ENCODE peak calls at places on chromosome 1, in ten cellular contexts. One of them, this sample, is unnamed.

GRCh38 chr1:204224655-204225054 is 10.9 kb upstream of the GOLT1A start:
- DNase-seq in cardiac muscle cell: no peak
- DNase-seq in H1: no peak
- DNase-seq in A673: no peak
- DNase-seq in neural progenitor cell: no peak
- DNase-seq in esophagus squamous epithelium: no peak
- DNase-seq in CD4-positive, alpha-beta memory T cell: no peak
- DNase-seq in K562: no peak
- DNase-seq in psoas muscle: no peak
- DNase-seq in body of pancreas: no peak
- DNase-seq in this sample: no peak

GRCh38 chr1:9426291-9426711 is 113.0 kb upstream of the SLC25A33 start:
- DNase-seq in CD4-positive, alpha-beta memory T cell: peak; percentile 84
- DNase-seq in K562: no peak
- DNase-seq in psoas muscle: no peak
- DNase-seq in A673: no peak
- DNase-seq in esophagus squamous epithelium: peak; percentile 37
- DNase-seq in neural progenitor cell: no peak
- DNase-seq in H1: no peak
- DNase-seq in body of pancreas: no peak
- DNase-seq in cardiac muscle cell: peak; percentile 22
- DNase-seq in this sample: no peak

GRCh38 chr1:157978547-157979403 is 14.7 kb upstream of the KIRREL1 start:
- DNase-seq in cardiac muscle cell: peak; percentile 23
- DNase-seq in H1: no peak
- DNase-seq in A673: no peak
- DNase-seq in esophagus squamous epithelium: no peak
- DNase-seq in body of pancreas: no peak
- DNase-seq in psoas muscle: no peak
- DNase-seq in K562: no peak
- DNase-seq in CD4-positive, alpha-beta memory T cell: no peak
- DNase-seq in neural progenitor cell: no peak
- DNase-seq in this sample: peak; percentile 21

GRCh38 chr1:206921772-206922265 is at the start of gene FCMR:
- DNase-seq in psoas muscle: no peak
- DNase-seq in H1: no peak
- DNase-seq in A673: no peak
- DNase-seq in body of pancreas: no peak
- DNase-seq in K562: no peak
- DNase-seq in cardiac muscle cell: peak; percentile 66
- DNase-seq in esophagus squamous epithelium: no peak
- DNase-seq in CD4-positive, alpha-beta memory T cell: peak; percentile 68
- DNase-seq in neural progenitor cell: no peak
- DNase-seq in this sample: peak; percentile 28

GRCh38 chr1:14913475-14914155 is 239.9 kb upstream of the TMEM51 start:
- DNase-seq in body of pancreas: no peak
- DNase-seq in CD4-positive, alpha-beta memory T cell: no peak
- DNase-seq in H1: no peak
- DNase-seq in A673: no peak
- DNase-seq in esophagus squamous epithelium: no peak
- DNase-seq in K562: no peak
- DNase-seq in cardiac muscle cell: no peak
- DNase-seq in neural progenitor cell: no peak
- DNase-seq in psoas muscle: no peak
- DNase-seq in this sample: no peak

GRCh38 chr1:6384962-6385672 is 8.4 kb downstream of the ACOT7 start:
- DNase-seq in CD4-positive, alpha-beta memory T cell: no peak
- DNase-seq in body of pancreas: peak; percentile 91
- DNase-seq in A673: no peak
- DNase-seq in esophagus squamous epithelium: no peak
- DNase-seq in cardiac muscle cell: peak; percentile 31
- DNase-seq in K562: no peak
- DNase-seq in psoas muscle: no peak
- DNase-seq in neural progenitor cell: no peak
- DNase-seq in H1: no peak
- DNase-seq in this sample: no peak

GRCh38 chr1:44645466-44646244 is 28.6 kb downstream of the TMEM53 start:
- DNase-seq in H1: no peak
- DNase-seq in A673: no peak
- DNase-seq in esophagus squamous epithelium: no peak
- DNase-seq in cardiac muscle cell: no peak
- DNase-seq in K562: no peak
- DNase-seq in body of pancreas: no peak
- DNase-seq in CD4-positive, alpha-beta memory T cell: no peak
- DNase-seq in neural progenitor cell: no peak
- DNase-seq in psoas muscle: peak; percentile 82
- DNase-seq in this sample: peak; percentile 44

GRCh38 chr1:111594128-111594693 is 25.4 kb upstream of the RAP1A start:
- DNase-seq in body of pancreas: no peak
- DNase-seq in esophagus squamous epithelium: no peak
- DNase-seq in neural progenitor cell: no peak
- DNase-seq in K562: no peak
- DNase-seq in H1: no peak
- DNase-seq in cardiac muscle cell: no peak
- DNase-seq in psoas muscle: no peak
- DNase-seq in A673: no peak
- DNase-seq in CD4-positive, alpha-beta memory T cell: no peak
- DNase-seq in this sample: no peak

GRCh38 chr1:4794020-4794780 is 139.8 kb downstream of the AJAP1 start:
- DNase-seq in CD4-positive, alpha-beta memory T cell: no peak
- DNase-seq in esophagus squamous epithelium: no peak
- DNase-seq in cardiac muscle cell: no peak
- DNase-seq in K562: no peak
- DNase-seq in body of pancreas: no peak
- DNase-seq in psoas muscle: no peak
- DNase-seq in A673: no peak
- DNase-seq in neural progenitor cell: no peak
- DNase-seq in H1: no peak
- DNase-seq in this sample: no peak

GRCh38 chr1:215476541-215476940 is 90.6 kb upstream of the KCTD3 start:
- DNase-seq in CD4-positive, alpha-beta memory T cell: no peak
- DNase-seq in psoas muscle: no peak
- DNase-seq in esophagus squamous epithelium: no peak
- DNase-seq in body of pancreas: no peak
- DNase-seq in H1: no peak
- DNase-seq in A673: no peak
- DNase-seq in neural progenitor cell: no peak
- DNase-seq in K562: no peak
- DNase-seq in cardiac muscle cell: no peak
- DNase-seq in this sample: no peak

GRCh38 chr1:101308001-101308659 is 71.3 kb downstream of the S1PR1 start:
- DNase-seq in cardiac muscle cell: no peak
- DNase-seq in H1: no peak
- DNase-seq in K562: no peak
- DNase-seq in CD4-positive, alpha-beta memory T cell: no peak
- DNase-seq in psoas muscle: no peak
- DNase-seq in A673: no peak
- DNase-seq in esophagus squamous epithelium: no peak
- DNase-seq in neural progenitor cell: no peak
- DNase-seq in body of pancreas: no peak
- DNase-seq in this sample: no peak

GRCh38 chr1:244236101-244236500 is 185.0 kb downstream of the ZBTB18 start:
- DNase-seq in body of pancreas: no peak
- DNase-seq in A673: no peak
- DNase-seq in neural progenitor cell: no peak
- DNase-seq in K562: no peak
- DNase-seq in H1: no peak
- DNase-seq in psoas muscle: no peak
- DNase-seq in cardiac muscle cell: no peak
- DNase-seq in CD4-positive, alpha-beta memory T cell: no peak
- DNase-seq in esophagus squamous epithelium: no peak
- DNase-seq in this sample: no peak
- H3K27me3 ChIP-seq in body of pancreas: no peaks in the 10 kb centered on the region
- H3K27me3 ChIP-seq in A673: no peaks in the 10 kb centered on the region
- H3K27me3 ChIP-seq in neural progenitor cell: no peaks in the 10 kb centered on the region
- H3K27me3 ChIP-seq in K562: peaks cover 69% of the 10 kb centered on the region
- H3K27me3 ChIP-seq in H1: no peaks in the 10 kb centered on the region
- H3K27me3 ChIP-seq in psoas muscle: no peaks in the 10 kb centered on the region
- H3K27me3 ChIP-seq in cardiac muscle cell: peaks cover 5% of the 10 kb centered on the region
- H3K27me3 ChIP-seq in CD4-positive, alpha-beta memory T cell: no peaks in the 10 kb centered on the region
- H3K27me3 ChIP-seq in esophagus squamous epithelium: no peaks in the 10 kb centered on the region
- H3K27me3 ChIP-seq in this sample: no peaks in the 10 kb centered on the region

GRCh38 chr1:32717503-32717902 is 14.9 kb upstream of the SYNC start:
- DNase-seq in K562: no peak
- DNase-seq in CD4-positive, alpha-beta memory T cell: no peak
- DNase-seq in neural progenitor cell: no peak
- DNase-seq in body of pancreas: no peak
- DNase-seq in esophagus squamous epithelium: no peak
- DNase-seq in psoas muscle: no peak
- DNase-seq in A673: no peak
- DNase-seq in H1: no peak
- DNase-seq in cardiac muscle cell: no peak
- DNase-seq in this sample: no peak

GRCh38 chr1:32716312-32717126 is 13.9 kb upstream of the SYNC start:
- DNase-seq in H1: peak; percentile 91
- DNase-seq in CD4-positive, alpha-beta memory T cell: peak; percentile 18
- DNase-seq in K562: peak; percentile 95
- DNase-seq in body of pancreas: peak; percentile 100
- DNase-seq in neural progenitor cell: peak; percentile 86
- DNase-seq in A673: peak; percentile 58
- DNase-seq in esophagus squamous epithelium: no peak
- DNase-seq in cardiac muscle cell: peak; percentile 28
- DNase-seq in psoas muscle: peak; percentile 42
- DNase-seq in this sample: peak; percentile 47

GRCh38 chr1:32715901-32716311 is 13.3 kb upstream of the SYNC start:
- DNase-seq in cardiac muscle cell: no peak
- DNase-seq in K562: no peak
- DNase-seq in CD4-positive, alpha-beta memory T cell: no peak
- DNase-seq in A673: no peak
- DNase-seq in psoas muscle: no peak
- DNase-seq in body of pancreas: no peak
- DNase-seq in esophagus squamous epithelium: no peak
- DNase-seq in H1: no peak
- DNase-seq in neural progenitor cell: no peak
- DNase-seq in this sample: no peak

GRCh38 chr1:32718527-32718926 is 16.0 kb upstream of the SYNC start:
- DNase-seq in psoas muscle: no peak
- DNase-seq in cardiac muscle cell: no peak
- DNase-seq in neural progenitor cell: no peak
- DNase-seq in K562: no peak
- DNase-seq in A673: no peak
- DNase-seq in esophagus squamous epithelium: no peak
- DNase-seq in body of pancreas: no peak
- DNase-seq in CD4-positive, alpha-beta memory T cell: no peak
- DNase-seq in H1: no peak
- DNase-seq in this sample: no peak

GRCh38 chr1:32719681-32720275 is 17.2 kb upstream of the SYNC start:
- DNase-seq in K562: no peak
- DNase-seq in neural progenitor cell: no peak
- DNase-seq in psoas muscle: no peak
- DNase-seq in body of pancreas: no peak
- DNase-seq in A673: no peak
- DNase-seq in esophagus squamous epithelium: no peak
- DNase-seq in CD4-positive, alpha-beta memory T cell: no peak
- DNase-seq in H1: no peak
- DNase-seq in cardiac muscle cell: no peak
- DNase-seq in this sample: no peak
- H3K4me3 ChIP-seq in K562: no peak overlapping the region
- H3K4me3 ChIP-seq in neural progenitor cell: no peak overlapping the region
- H3K4me3 ChIP-seq in psoas muscle: no peak overlapping the region
- H3K4me3 ChIP-seq in body of pancreas: no peak overlapping the region
- H3K4me3 ChIP-seq in A673: no peak overlapping the region
- H3K4me3 ChIP-seq in esophagus squamous epithelium: no peak overlapping the region
- H3K4me3 ChIP-seq in CD4-positive, alpha-beta memory T cell: no peak overlapping the region
- H3K4me3 ChIP-seq in H1: no peak overlapping the region
- H3K4me3 ChIP-seq in cardiac muscle cell: no peak overlapping the region
- H3K4me3 ChIP-seq in this sample: no peak overlapping the region

DNA sequence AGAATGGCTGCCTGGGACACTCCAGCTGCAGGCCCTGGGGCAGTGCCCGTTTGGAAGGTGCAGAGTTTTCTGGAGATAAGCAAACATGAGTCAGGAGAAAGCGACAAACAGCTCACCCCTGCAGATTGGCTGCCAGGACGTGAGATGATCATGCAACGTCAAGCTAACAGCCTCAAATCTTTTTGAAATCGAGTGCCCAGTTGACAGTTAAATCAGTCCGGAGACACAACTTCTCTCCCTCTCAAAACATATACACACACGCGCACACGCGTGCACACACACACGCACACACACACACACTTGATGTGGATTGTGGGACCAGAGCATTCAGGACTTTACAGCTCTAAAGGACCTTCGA is 49.4 kb downstream of the TENT5C start:
- DNase-seq in K562: peak; percentile 70
- DNase-seq in esophagus squamous epithelium: no peak
- DNase-seq in cardiac muscle cell: peak; percentile 47
- DNase-seq in body of pancreas: peak; percentile 86
- DNase-seq in psoas muscle: no peak
- DNase-seq in A673: no peak
- DNase-seq in H1: no peak
- DNase-seq in CD4-positive, alpha-beta memory T cell: no peak
- DNase-seq in neural progenitor cell: no peak
- DNase-seq in this sample: no peak
- H3K4me1 ChIP-seq in K562: peaks cover 68% of the 10 kb centered on the region
- H3K4me1 ChIP-seq in esophagus squamous epithelium: peaks cover 67% of the 10 kb centered on the region
- H3K4me1 ChIP-seq in cardiac muscle cell: peaks cover 5% of the 10 kb centered on the region
- H3K4me1 ChIP-seq in body of pancreas: peaks cover 39% of the 10 kb centered on the region
- H3K4me1 ChIP-seq in psoas muscle: peaks cover 60% of the 10 kb centered on the region
- H3K4me1 ChIP-seq in A673: no peaks in the 10 kb centered on the region
- H3K4me1 ChIP-seq in H1: no peaks in the 10 kb centered on the region
- H3K4me1 ChIP-seq in CD4-positive, alpha-beta memory T cell: peaks cover 100% of the 10 kb centered on the region
- H3K4me1 ChIP-seq in neural progenitor cell: no peaks in the 10 kb centered on the region
- H3K4me1 ChIP-seq in this sample: no peaks in the 10 kb centered on the region

GRCh38 chr1:36938807-36939206 is 95.5 kb downstream of the GRIK3 start:
- DNase-seq in esophagus squamous epithelium: no peak
- DNase-seq in body of pancreas: no peak
- DNase-seq in CD4-positive, alpha-beta memory T cell: no peak
- DNase-seq in K562: no peak
- DNase-seq in cardiac muscle cell: no peak
- DNase-seq in psoas muscle: no peak
- DNase-seq in A673: no peak
- DNase-seq in H1: no peak
- DNase-seq in neural progenitor cell: no peak
- DNase-seq in this sample: no peak

GRCh38 chr1:36942093-36942492 is 92.2 kb downstream of the GRIK3 start:
- DNase-seq in A673: no peak
- DNase-seq in psoas muscle: no peak
- DNase-seq in K562: no peak
- DNase-seq in cardiac muscle cell: no peak
- DNase-seq in CD4-positive, alpha-beta memory T cell: no peak
- DNase-seq in neural progenitor cell: no peak
- DNase-seq in H1: no peak
- DNase-seq in esophagus squamous epithelium: no peak
- DNase-seq in body of pancreas: no peak
- DNase-seq in this sample: no peak

GRCh38 chr1:36941579-36941978 is 92.7 kb downstream of the GRIK3 start:
- DNase-seq in H1: no peak
- DNase-seq in K562: no peak
- DNase-seq in A673: no peak
- DNase-seq in cardiac muscle cell: no peak
- DNase-seq in psoas muscle: no peak
- DNase-seq in neural progenitor cell: peak; percentile 33
- DNase-seq in body of pancreas: no peak
- DNase-seq in esophagus squamous epithelium: no peak
- DNase-seq in CD4-positive, alpha-beta memory T cell: no peak
- DNase-seq in this sample: no peak

GRCh38 chr1:36934061-36934460 is 100.3 kb downstream of the GRIK3 start:
- DNase-seq in esophagus squamous epithelium: no peak
- DNase-seq in cardiac muscle cell: no peak
- DNase-seq in body of pancreas: no peak
- DNase-seq in H1: no peak
- DNase-seq in psoas muscle: no peak
- DNase-seq in A673: no peak
- DNase-seq in K562: no peak
- DNase-seq in CD4-positive, alpha-beta memory T cell: no peak
- DNase-seq in neural progenitor cell: no peak
- DNase-seq in this sample: peak; percentile 58

GRCh38 chr1:36937371-36937770 is 96.9 kb downstream of the GRIK3 start:
- DNase-seq in psoas muscle: no peak
- DNase-seq in esophagus squamous epithelium: no peak
- DNase-seq in neural progenitor cell: no peak
- DNase-seq in H1: no peak
- DNase-seq in CD4-positive, alpha-beta memory T cell: no peak
- DNase-seq in cardiac muscle cell: no peak
- DNase-seq in K562: no peak
- DNase-seq in A673: no peak
- DNase-seq in body of pancreas: no peak
- DNase-seq in this sample: no peak
- H3K27me3 ChIP-seq in psoas muscle: peaks cover 59% of the 10 kb centered on the region
- H3K27me3 ChIP-seq in esophagus squamous epithelium: no peaks in the 10 kb centered on the region
- H3K27me3 ChIP-seq in neural progenitor cell: no peaks in the 10 kb centered on the region
- H3K27me3 ChIP-seq in H1: no peaks in the 10 kb centered on the region
- H3K27me3 ChIP-seq in CD4-positive, alpha-beta memory T cell: no peaks in the 10 kb centered on the region
- H3K27me3 ChIP-seq in cardiac muscle cell: peaks cover 9% of the 10 kb centered on the region
- H3K27me3 ChIP-seq in K562: peaks cover 19% of the 10 kb centered on the region
- H3K27me3 ChIP-seq in A673: peaks cover 51% of the 10 kb centered on the region
- H3K27me3 ChIP-seq in body of pancreas: peaks cover 5% of the 10 kb centered on the region
- H3K27me3 ChIP-seq in this sample: no peaks in the 10 kb centered on the region